ENCODE peak calls at places on chromosome 1, in seven cellular contexts. M is skeletal muscle cell; A is brain microvascular endothelial cell; F is suprapubic skin; N is stimulated activated CD8-positive, alpha-beta memory T cell treated with anti-CD3 and anti-CD28 coated beads, Interleukin-4, amount 100 ng/mL, for 24 hours; P is GM18507; G is endothelial cell of umbilical vein. H is an unnamed sample.

GRCh38 chr1:1033009-1033587 is 13.2 kb downstream of the AGRN start:
- DNase-seq in M (peak; percentile 20), A (peak; percentile 54), F (peak; percentile 88), N (peak; percentile 86), P (peak; percentile 86), G (peak; percentile 80), H (peak; percentile 88)

GRCh38 chr1:113255038-113255727 is 135.1 kb upstream of the MAGI3 start:
- DNase-seq in M (no peak), A (no peak), F (no peak), N (no peak), P (no peak), G (no peak), H (no peak)

GRCh38 chr1:176206006-176206960 is 803 bp downstream of the COP1 start:
- DNase-seq in M (no peak), A (peak; percentile 33), F (no peak), N (no peak), P (no peak), G (peak; percentile 55), H (peak; percentile 68)

GRCh38 chr1:205248793-205249601 is 21.3 kb downstream of the TMCC2 start:
- DNase-seq in M (no peak), A (no peak), F (no peak), N (no peak), P (no peak), G (peak; percentile 69), H (peak; percentile 92)

GRCh38 chr1:154474802-154475201 is 27.2 kb upstream of the TDRD10 start:
- DNase-seq in M (peak; percentile 70), A (peak; percentile 52), F (no peak), N (no peak), P (no peak), G (peak; percentile 64), H (peak; percentile 81)

GRCh38 chr1:220887868-220888664 is 8.8 kb downstream of the HLX start:
- DNase-seq in M (no peak), A (no peak), F (no peak), N (no peak), P (no peak), G (no peak), H (no peak)

GRCh38 chr1:235124111-235124510 is 4.5 kb downstream of the TOMM20 start:
- DNase-seq in M (no peak), A (no peak), F (no peak), N (no peak), P (no peak), G (no peak), H (no peak)

GRCh38 chr1:58576727-58577675 is at the start of gene TACSTD2:
- DNase-seq in M (no peak), A (no peak), F (peak; percentile 83), N (no peak), P (no peak), G (peak; percentile 77), H (no peak)

GRCh38 chr1:218460367-218460766 is 115.2 kb downstream of the TGFB2 start:
- DNase-seq in M (no peak), A (peak; percentile 77), F (no peak), N (no peak), P (no peak), G (peak; percentile 80), H (peak; percentile 70)

GRCh38 chr1:155127105-155127671 is 488 bp upstream of the EFNA1 start:
- DNase-seq in M (peak; percentile 37), A (peak; percentile 41), F (peak; percentile 83), N (no peak), P (no peak), G (peak; percentile 93), H (peak; percentile 77)

GRCh38 chr1:3249236-3249845 is 180.3 kb downstream of the PRDM16 start:
- DNase-seq in M (no peak), A (no peak), F (no peak), N (no peak), P (no peak), G (no peak), H (no peak)

GRCh38 chr1:8134546-8135235 is 108.6 kb upstream of the ERRFI1 start:
- DNase-seq in M (no peak), A (peak; percentile 74), F (no peak), N (no peak), P (no peak), G (no peak), H (no peak)

GRCh38 chr1:31239653-31240241 is at the start of gene NKAIN1:
- DNase-seq in M (no peak), A (no peak), F (no peak), N (no peak), P (no peak), G (no peak), H (peak; percentile 33)

GRCh38 chr1:236141447-236142357 is 637 bp upstream of the GPR137B start:
- DNase-seq in M (no peak), A (peak; percentile 29), F (no peak), N (no peak), P (no peak), G (peak; percentile 62), H (no peak)

GRCh38 chr1:248821101-248821500 is 4.6 kb downstream of the SH3BP5L start:
- DNase-seq in M (no peak), A (peak; percentile 80), F (no peak), N (no peak), P (no peak), G (no peak), H (no peak)

GRCh38 chr1:208988811-208989222 is 594.7 kb upstream of the CAMK1G start:
- DNase-seq in M (peak; percentile 30), A (peak; percentile 37), F (no peak), N (no peak), P (peak; percentile 49), G (peak; percentile 76), H (no peak)

GRCh38 chr1:25906644-25907300 is 553 bp upstream of the STMN1 start:
- DNase-seq in M (no peak), A (no peak), F (no peak), N (no peak), P (no peak), G (no peak), H (no peak)

GRCh38 chr1:24635195-24635843 is 7.8 kb upstream of the SRRM1 start:
- DNase-seq in M (peak; percentile 39), A (peak; percentile 58), F (no peak), N (no peak), P (no peak), G (peak; percentile 79), H (no peak)

GRCh38 chr1:226633541-226634155 is 85.1 kb downstream of the STUM start:
- DNase-seq in M (no peak), A (no peak), F (peak; percentile 56), N (no peak), P (no peak), G (no peak), H (peak; percentile 73)

GRCh38 chr1:154696001-154696400 is 88.0 kb upstream of the ADAR start:
- DNase-seq in M (no peak), A (no peak), F (no peak), N (no peak), P (no peak), G (peak; percentile 24), H (no peak)

GRCh38 chr1:232627171-232627570 is 2.8 kb downstream of the SIPA1L2 start:
- DNase-seq in M (no peak), A (no peak), F (no peak), N (no peak), P (no peak), G (no peak), H (no peak)

GRCh38 chr1:90208949-90209348 is 214.0 kb downstream of the ZNF326 start:
- DNase-seq in M (no peak), A (no peak), F (no peak), N (no peak), P (no peak), G (no peak), H (no peak)

GRCh38 chr1:236058141-236058626 is 6.7 kb downstream of the NID1 start:
- DNase-seq in M (no peak), A (no peak), F (no peak), N (no peak), P (no peak), G (peak; percentile 10), H (peak; percentile 45)

GRCh38 chr1:10196991-10197390 is 13.4 kb upstream of the KIF1B start:
- DNase-seq in M (no peak), A (no peak), F (no peak), N (no peak), P (no peak), G (no peak), H (no peak)

GRCh38 chr1:119659628-119660027 is 11.6 kb upstream of the ZNF697 start:
- DNase-seq in M (no peak), A (no peak), F (no peak), N (no peak), P (no peak), G (no peak), H (peak; percentile 83)

GRCh38 chr1:169928438-169929209 is 34.9 kb upstream of the SCYL3 start:
- DNase-seq in M (no peak), A (no peak), F (no peak), N (no peak), P (no peak), G (peak; percentile 55), H (no peak)

GRCh38 chr1:101769520-101769919 is 227.2 kb downstream of the OLFM3 start:
- DNase-seq in M (no peak), A (no peak), F (no peak), N (no peak), P (no peak), G (peak; percentile 32), H (no peak)

GRCh38 chr1:59814180-59814900 is 409 bp upstream of the HOOK1 start:
- DNase-seq in M (no peak), A (no peak), F (peak; percentile 79), N (peak; percentile 65), P (peak; percentile 78), G (no peak), H (no peak)

GRCh38 chr1:175499595-175500367 is 243.6 kb downstream of the TNR start:
- DNase-seq in M (no peak), A (no peak), F (no peak), N (no peak), P (no peak), G (peak; percentile 41), H (no peak)

GRCh38 chr1:47765742-47766485 is 231.3 kb downstream of the TRABD2B start:
- DNase-seq in M (no peak), A (no peak), F (no peak), N (no peak), P (no peak), G (no peak), H (no peak)

GRCh38 chr1:237492359-237492758 is 398.4 kb downstream of the ZP4 start:
- DNase-seq in M (no peak), A (no peak), F (no peak), N (no peak), P (no peak), G (no peak), H (no peak)

GRCh38 chr1:242523968-242524570 is 428 bp downstream of the PLD5 start:
- DNase-seq in M (no peak), A (no peak), F (no peak), N (no peak), P (no peak), G (peak; percentile 3), H (no peak)

GRCh38 chr1:154940213-154940879 is 3.8 kb upstream of the PMVK start:
- DNase-seq in M (no peak), A (no peak), F (no peak), N (no peak), P (no peak), G (no peak), H (no peak)

GRCh38 chr1:209850342-209850979 is 22.7 kb downstream of the UTP25 start:
- DNase-seq in M (peak; percentile 93), A (peak; percentile 95), F (no peak), N (no peak), P (peak; percentile 23), G (peak; percentile 59), H (no peak)

GRCh38 chr1:156494309-156494895 is 6.2 kb downstream of the MEF2D start:
- DNase-seq in M (no peak), A (no peak), F (no peak), N (no peak), P (no peak), G (no peak), H (no peak)

GRCh38 chr1:30242722-30243465 is 480.5 kb downstream of the MATN1 start:
- DNase-seq in M (no peak), A (no peak), F (no peak), N (no peak), P (no peak), G (no peak), H (peak; percentile 26)

GRCh38 chr1:36382669-36383068 is 3.1 kb downstream of the STK40 start:
- DNase-seq in M (no peak), A (no peak), F (no peak), N (no peak), P (no peak), G (no peak), H (no peak)

H was measured in sigmoid colon.